ENCODE peak calls at places on chromosomes 7 and 10, in five cellular contexts. K is EH, Z is NCI-H524, O is adipocyte, F is activated T-cell treated with anti-CD3 and anti-CD28 coated beads for 24 hours. J is an unnamed sample.

GRCh38 chr10:102342958-102343357 is 52.5 kb upstream of the NFKB2 start:
- DNase-seq in Z (no peak), O (peak), F (no peak), K (peak), J (no peak)

GRCh38 chr7:136325578-136325977 is 348.4 kb upstream of the MTPN start:
- DNase-seq in F (no peak), Z (no peak), O (no peak), K (no peak), J (no peak)

GRCh38 chr7:151233111-151233701 is 923 bp downstream of the CHPF2 start:
- DNase-seq in K (peak), Z (peak), F (peak), O (peak), J (no peak)

GRCh38 chr10:17216901-17217395 is 11.1 kb upstream of the VIM start:
- DNase-seq in Z (no peak), O (peak), K (no peak), F (no peak), J (no peak)

GRCh38 chr10:58180633-58181032 is 87.1 kb downstream of the IPMK start:
- DNase-seq in K (peak), F (no peak), Z (no peak), O (peak), J (no peak)

GRCh38 chr7:94939393-94939792 is 32.0 kb downstream of the PPP1R9A start:
- DNase-seq in K (no peak), Z (no peak), F (no peak), O (no peak), J (no peak)

GRCh38 chr7:117665393-117665792 is 185.6 kb downstream of the CFTR start:
- DNase-seq in O (peak), F (no peak), K (peak), Z (no peak), J (no peak)

GRCh38 chr7:79789584-79790345 is 336.3 kb upstream of the MAGI2 start:
- DNase-seq in F (no peak), K (peak), Z (no peak), O (peak), J (no peak)

GRCh38 chr10:104440221-104440620 is 86.6 kb downstream of the CFAP58 start:
- DNase-seq in K (peak), Z (no peak), F (no peak), O (no peak), J (no peak)

GRCh38 chr7:1918063-1918645 is 248.1 kb downstream of the ELFN1 start:
- DNase-seq in Z (no peak), O (no peak), K (no peak), F (no peak), J (no peak)

GRCh38 chr10:8102708-8103401 is 48.4 kb downstream of the GATA3 start:
- DNase-seq in K (no peak), F (no peak), Z (no peak), O (no peak), J (peak)

GRCh38 chr7:101232141-101232821 is 5.3 kb downstream of the CLDN15 start:
- DNase-seq in Z (no peak), K (peak), F (no peak), O (no peak), J (peak)

GRCh38 chr10:124403548-124403947 is 15.2 kb downstream of the OAT start:
- DNase-seq in K (peak), Z (peak), O (peak), F (peak), J (peak)

GRCh38 chr10:87068281-87068680 is 26.4 kb downstream of the GLUD1 start:
- DNase-seq in Z (no peak), K (no peak), O (no peak), F (no peak), J (no peak)

J was measured in H9.